ENCODE peak calls at places on chromosomes 3 and 15, in nine cellular contexts. Y is activated CD8-positive, alpha-beta memory T cell treated with anti-CD3 and anti-CD28 coated beads, Interleukin-2, amount 50 U/mL, for 48 hours; V is anterior cingulate cortex; P is substantia nigra; T is NCI-H526; I is adrenal gland; M is lung; Q is M059J; S is effector memory CD8-positive, alpha-beta T cell. F is an unnamed sample.

GRCh38 chr3:126540342-126540849 is 16.4 kb downstream of the CHST13 start:
- DNase-seq in S (no peak), Q (peak; percentile 98), P (no peak), Y (peak; percentile 18), M (peak; percentile 59), V (no peak), T (no peak), I (peak; percentile 91), F (no peak)

GRCh38 chr15:62932436-62932835 is 110.1 kb upstream of the TPM1 start:
- DNase-seq in M (no peak), V (no peak), Q (peak; percentile 37), Y (no peak), T (no peak), P (no peak), I (no peak), S (no peak), F (no peak)

GRCh38 chr15:47523669-47524068 is 193.6 kb upstream of the SEMA6D start:
- DNase-seq in M (no peak), I (no peak), Y (no peak), P (no peak), S (no peak), V (no peak), Q (peak; percentile 34), T (no peak), F (no peak)

GRCh38 chr3:37125195-37125594 is 49.2 kb downstream of the LRRFIP2 start:
- DNase-seq in V (no peak), I (no peak), T (no peak), Y (no peak), Q (no peak), S (no peak), P (no peak), M (no peak), F (no peak)

GRCh38 chr15:100863406-100864198 is 16.0 kb upstream of the ALDH1A3 start:
- DNase-seq in M (no peak), Q (peak; percentile 29), V (peak; percentile 70), S (no peak), Y (no peak), P (peak; percentile 71), I (no peak), T (no peak), F (no peak)

GRCh38 chr15:68187559-68187958 is 17.6 kb downstream of the CALML4 start:
- DNase-seq in S (no peak), Q (peak; percentile 43), P (no peak), T (no peak), V (peak; percentile 29), Y (no peak), I (peak; percentile 80), M (no peak), F (no peak)

GRCh38 chr15:48283361-48284157 is 47.7 kb upstream of the DUT start:
- DNase-seq in Q (no peak), I (peak; percentile 72), M (no peak), S (no peak), P (no peak), Y (no peak), T (no peak), V (no peak), F (no peak)

GRCh38 chr3:13145826-13146642 is 72.8 kb upstream of the IQSEC1 start:
- DNase-seq in V (no peak), Y (no peak), Q (no peak), T (no peak), I (no peak), M (no peak), P (no peak), S (no peak), F (no peak)

GRCh38 chr15:77266708-77267387 is 153.1 kb downstream of the PEAK1 start:
- DNase-seq in T (no peak), Y (no peak), I (no peak), Q (peak; percentile 96), V (no peak), M (no peak), P (no peak), S (no peak), F (no peak)

GRCh38 chr3:63961891-63962290 is 49.7 kb upstream of the SCAANT1 start:
- DNase-seq in Q (peak; percentile 25), Y (no peak), I (no peak), S (no peak), V (no peak), T (peak; percentile 23), P (no peak), M (no peak), F (no peak)

GRCh38 chr3:190790185-190790584 is 72.3 kb downstream of the GMNC start:
- DNase-seq in P (no peak), S (no peak), Y (no peak), M (no peak), Q (no peak), I (no peak), T (no peak), V (no peak), F (no peak)

GRCh38 chr3:57696861-57697321 is 4.0 kb upstream of the DENND6A start:
- DNase-seq in T (no peak), M (no peak), Y (no peak), V (no peak), I (no peak), S (no peak), P (no peak), Q (no peak), F (no peak)

GRCh38 chr3:164723396-164723795 is 354.9 kb downstream of the SI start:
- DNase-seq in S (no peak), Y (no peak), I (no peak), Q (no peak), T (no peak), V (no peak), M (no peak), P (no peak), F (no peak)

GRCh38 chr3:119508172-119508845 is 10.0 kb downstream of the TIMMDC1 start:
- DNase-seq in S (no peak), T (no peak), Q (no peak), Y (no peak), I (no peak), M (no peak), P (no peak), V (no peak), F (no peak)

GRCh38 chr15:49179433-49180190 is 9.6 kb downstream of the GALK2 start:
- DNase-seq in T (no peak), I (no peak), P (no peak), Q (no peak), M (no peak), S (no peak), Y (no peak), V (no peak), F (no peak)

GRCh38 chr3:193010191-193010590 is 92.5 kb upstream of the MB21D2 start:
- DNase-seq in M (no peak), S (no peak), V (peak; percentile 2), P (no peak), I (no peak), Y (no peak), T (no peak), Q (no peak), F (no peak)

GRCh38 chr15:73282567-73283200 is 86.1 kb downstream of the HCN4 start:
- DNase-seq in P (no peak), S (no peak), Q (no peak), M (no peak), Y (no peak), I (no peak), T (no peak), V (no peak), F (no peak)

GRCh38 chr15:88908697-88909621 is 4.2 kb downstream of the MFGE8 start:
- DNase-seq in S (no peak), P (no peak), Y (no peak), M (no peak), I (no peak), T (no peak), V (no peak), Q (peak; percentile 75), F (no peak)

GRCh38 chr3:160006282-160007163 is 17.9 kb downstream of the IL12A start:
- DNase-seq in I (peak; percentile 69), P (peak; percentile 44), Y (no peak), T (peak; percentile 56), Q (peak; percentile 81), S (no peak), M (peak; percentile 35), V (no peak), F (no peak)

GRCh38 chr3:135007622-135008021 is 212.6 kb downstream of the EPHB1 start:
- DNase-seq in T (no peak), P (no peak), Q (peak; percentile 84), M (no peak), Y (no peak), S (no peak), I (no peak), V (no peak), F (no peak)

GRCh38 chr15:81024265-81024875 is 23.6 kb downstream of the TLNRD1 start:
- DNase-seq in T (no peak), V (no peak), M (no peak), P (no peak), S (no peak), Y (no peak), I (peak; percentile 24), Q (no peak), F (no peak)

GRCh38 chr3:131960324-131960723 is 74.5 kb downstream of the CPNE4 start:
- DNase-seq in Q (no peak), Y (no peak), P (no peak), S (no peak), V (no peak), M (no peak), T (no peak), I (peak; percentile 27), F (no peak)

GRCh38 chr15:45637552-45638033 is 2.8 kb downstream of the SQOR start:
- DNase-seq in V (no peak), I (peak; percentile 71), M (peak; percentile 64), P (no peak), Y (no peak), S (peak; percentile 37), Q (peak; percentile 84), T (no peak), F (no peak)

GRCh38 chr15:98787936-98788757 is 139.8 kb downstream of the IGF1R start:
- DNase-seq in T (no peak), Q (no peak), P (no peak), V (no peak), M (no peak), Y (no peak), I (no peak), S (no peak), F (no peak)

GRCh38 chr3:156274791-156275190 is 154.4 kb downstream of the KCNAB1 start:
- DNase-seq in T (no peak), Y (no peak), S (no peak), M (no peak), Q (no peak), I (no peak), V (no peak), P (no peak), F (no peak)

GRCh38 chr3:123152656-123153055 is 49.1 kb upstream of the SEC22A start:
- DNase-seq in Q (no peak), M (no peak), Y (peak; percentile 7), V (no peak), P (no peak), I (no peak), T (no peak), S (no peak), F (peak; percentile 37)

GRCh38 chr15:87648278-87648677 is 608.3 kb downstream of the NTRK3 start:
- DNase-seq in I (no peak), Q (no peak), S (no peak), M (no peak), Y (no peak), P (no peak), V (no peak), T (no peak), F (no peak)

GRCh38 chr15:39391230-39391629 is 189.6 kb upstream of the THBS1 start:
- DNase-seq in T (no peak), V (no peak), P (no peak), M (no peak), I (peak; percentile 26), Q (peak; percentile 86), S (no peak), Y (no peak), F (no peak)